ENCODE peak calls at places on chromosome 5, in five cellular contexts. O, F, P, Y and C are unnamed samples.

GRCh38 chr5:78274540-78275197 is 19.8 kb downstream of the AP3B1 start:
- DNase-seq in O (no peak), F (no peak), P (no peak), Y (no peak), C (no peak)

GRCh38 chr5:76256116-76256889 is 146.8 kb upstream of the IQGAP2 start:
- DNase-seq in O (peak), F (peak), P (peak), Y (peak), C (peak)

GRCh38 chr5:157189223-157189622 is 8.6 kb downstream of the ITK start:
- DNase-seq in O (no peak), F (no peak), P (no peak), Y (no peak), C (no peak)

GRCh38 chr5:177494356-177495195 is 2.8 kb downstream of the PDLIM7 start:
- DNase-seq in O (peak), F (peak), P (no peak), Y (peak), C (peak)

GRCh38 chr5:39420482-39421145 is 4.2 kb downstream of the DAB2 start:
- DNase-seq in O (peak), F (peak), P (no peak), Y (peak), C (no peak)

GRCh38 chr5:1298067-1298551 is 3.2 kb upstream of the TERT start:
- DNase-seq in O (no peak), F (no peak), P (no peak), Y (peak), C (no peak)

GRCh38 chr5:154701181-154701580 is 54.0 kb upstream of the LARP1 start:
- DNase-seq in O (no peak), F (no peak), P (no peak), Y (no peak), C (no peak)

GRCh38 chr5:129763651-129764050 is 15.8 kb downstream of the MINAR2 start:
- DNase-seq in O (no peak), F (no peak), P (no peak), Y (no peak), C (no peak)

GRCh38 chr5:94031631-94032030 is 290.2 kb upstream of the POU5F2 start:
- DNase-seq in O (peak), F (peak), P (no peak), Y (no peak), C (no peak)

GRCh38 chr5:128403350-128403749 is 134.7 kb downstream of the FBN2 start:
- DNase-seq in O (no peak), F (no peak), P (no peak), Y (no peak), C (no peak)

GRCh38 chr5:179217356-179217755 is 127.9 kb downstream of the ADAMTS2 start:
- DNase-seq in O (peak), F (peak), P (no peak), Y (no peak), C (no peak)

GRCh38 chr5:176529824-176530195 is 7.4 kb downstream of the RNF44 start:
- DNase-seq in O (no peak), F (no peak), P (peak), Y (no peak), C (peak)

DNA sequence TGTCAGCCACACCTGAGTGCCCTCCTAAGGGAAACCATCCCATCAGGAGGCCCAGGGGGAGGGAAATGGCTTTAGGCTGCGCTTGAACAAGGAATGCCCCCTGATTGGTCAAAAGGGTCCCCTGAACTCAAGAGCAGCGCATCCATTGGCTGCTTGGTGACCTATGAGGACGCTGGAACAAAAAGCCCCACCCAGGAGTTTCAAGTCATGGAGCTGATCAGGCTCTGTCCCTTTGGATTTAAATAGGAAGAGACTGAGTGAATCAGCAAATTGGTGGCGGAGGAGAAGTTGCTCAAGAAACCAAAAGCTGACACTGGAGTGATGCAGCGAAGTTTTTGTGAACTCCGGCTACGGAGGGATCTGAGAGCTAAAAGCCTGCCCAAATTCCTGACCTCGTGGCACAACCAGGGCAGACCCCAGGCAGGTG is 66.7 kb downstream of the SMIM23 start:
- DNase-seq in O (no peak), F (no peak), P (no peak), Y (no peak), C (no peak)
- H3K27ac ChIP-seq in O (no peak), F (no peak), P (no peak), Y (no peak), C (no peak)

DNA sequence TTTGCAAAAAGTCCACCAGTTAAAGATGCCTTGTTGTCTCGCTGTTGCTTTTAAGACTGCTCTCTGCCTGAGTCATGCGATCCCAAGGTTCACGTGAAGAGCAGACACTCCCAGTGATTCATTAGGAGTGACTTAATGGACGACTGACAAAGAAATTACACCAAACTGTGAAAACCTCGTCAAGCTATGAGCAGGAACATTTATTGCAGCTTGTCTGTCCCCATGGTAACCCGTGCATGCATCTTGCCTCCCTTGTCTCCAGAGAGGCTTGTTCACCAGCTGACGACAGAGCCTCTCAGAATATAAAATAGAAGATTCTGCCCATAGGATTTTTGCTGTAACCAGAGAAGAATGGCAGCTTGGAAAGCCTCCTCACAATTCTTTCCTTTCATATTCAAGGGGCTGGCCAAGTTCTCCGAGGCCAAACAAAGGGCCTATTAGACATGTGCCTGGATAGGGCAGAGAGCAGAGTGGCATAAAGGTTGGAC is 352.7 kb downstream of the SPOCK1 start:
- DNase-seq in O (peak), F (peak), P (no peak), Y (no peak), C (no peak)
- H3K27ac ChIP-seq in O (peak), F (peak), P (no peak), Y (no peak), C (no peak)

GRCh38 chr5:56759521-56759920 is 55.8 kb upstream of the MAP3K1 start:
- DNase-seq in O (no peak), F (no peak), P (no peak), Y (peak), C (no peak)
- H3K27ac ChIP-seq in O (no peak), F (no peak), P (no peak), Y (no peak), C (no peak)

GRCh38 chr5:169299651-169300467 is 1.1 kb downstream of the SLIT3 start:
- DNase-seq in O (no peak), F (peak), P (no peak), Y (no peak), C (no peak)
- H3K27ac ChIP-seq in O (no peak), F (peak), P (no peak), Y (peak), C (no peak)